ENCODE peak calls at places on chromosomes 4 and X, in seven cellular contexts. One of them, this sample, is unnamed.

GRCh38 chrX:73855546-73855945 is 292.5 kb downstream of the CHIC1 start:
- DNase-seq in HepG2: peak; percentile 22
- DNase-seq in GM12878: peak; percentile 31
- DNase-seq in SK-N-SH: peak; percentile 57
- DNase-seq in HCT116: peak; percentile 28
- DNase-seq in K562: peak; percentile 17
- DNase-seq in H1: peak; percentile 68
- DNase-seq in this sample: peak; percentile 62

GRCh38 chr4:184756399-184756798 is 22.5 kb upstream of the CENPU start:
- DNase-seq in HepG2: no peak
- DNase-seq in GM12878: no peak
- DNase-seq in SK-N-SH: no peak
- DNase-seq in HCT116: no peak
- DNase-seq in K562: no peak
- DNase-seq in H1: no peak
- DNase-seq in this sample: no peak

GRCh38 chr4:77652237-77652897 is 46.7 kb downstream of the CXCL13 start:
- DNase-seq in HepG2: no peak
- DNase-seq in GM12878: no peak
- DNase-seq in SK-N-SH: no peak
- DNase-seq in HCT116: no peak
- DNase-seq in K562: no peak
- DNase-seq in H1: no peak
- DNase-seq in this sample: peak; percentile 7

GRCh38 chrX:101658661-101659477 is 781 bp downstream of the ARMCX2 start:
- DNase-seq in HepG2: no peak
- DNase-seq in GM12878: no peak
- DNase-seq in SK-N-SH: peak; percentile 84
- DNase-seq in HCT116: no peak
- DNase-seq in K562: peak; percentile 56
- DNase-seq in H1: peak; percentile 74
- DNase-seq in this sample: peak; percentile 51

GRCh38 chr4:15656038-15656470 is 897 bp upstream of the FBXL5 start:
- DNase-seq in HepG2: no peak
- DNase-seq in GM12878: no peak
- DNase-seq in SK-N-SH: no peak
- DNase-seq in HCT116: no peak
- DNase-seq in K562: no peak
- DNase-seq in H1: peak; percentile 75
- DNase-seq in this sample: peak; percentile 36

GRCh38 chr4:121943941-121944340 is 7.9 kb downstream of the TRPC3 start:
- DNase-seq in HepG2: peak; percentile 10
- DNase-seq in GM12878: no peak
- DNase-seq in SK-N-SH: peak; percentile 48
- DNase-seq in HCT116: no peak
- DNase-seq in K562: peak; percentile 45
- DNase-seq in H1: peak; percentile 86
- DNase-seq in this sample: no peak

GRCh38 chrX:153875391-153876111 is 10.4 kb downstream of the L1CAM start:
- DNase-seq in HepG2: no peak
- DNase-seq in GM12878: no peak
- DNase-seq in SK-N-SH: peak; percentile 80
- DNase-seq in HCT116: no peak
- DNase-seq in K562: peak; percentile 88
- DNase-seq in H1: peak; percentile 95
- DNase-seq in this sample: peak; percentile 39

GRCh38 chrX:78710146-78710545 is 37.4 kb upstream of the LPAR4 start:
- DNase-seq in HepG2: no peak
- DNase-seq in GM12878: no peak
- DNase-seq in SK-N-SH: no peak
- DNase-seq in HCT116: no peak
- DNase-seq in K562: no peak
- DNase-seq in H1: no peak
- DNase-seq in this sample: no peak

GRCh38 chrX:2474280-2474962 is 26.4 kb downstream of the DHRSX start:
- DNase-seq in HepG2: no peak
- DNase-seq in GM12878: no peak
- DNase-seq in SK-N-SH: no peak
- DNase-seq in HCT116: peak; percentile 94
- DNase-seq in K562: no peak
- DNase-seq in H1: peak; percentile 48
- DNase-seq in this sample: no peak

GRCh38 chr4:101831816-101832215 is 41.3 kb downstream of the BANK1 start:
- DNase-seq in HepG2: no peak
- DNase-seq in GM12878: no peak
- DNase-seq in SK-N-SH: no peak
- DNase-seq in HCT116: no peak
- DNase-seq in K562: no peak
- DNase-seq in H1: no peak
- DNase-seq in this sample: no peak
- H3K79me2 ChIP-seq in HepG2: no peaks in the 10 kb centered on the region
- H3K79me2 ChIP-seq in GM12878: no peaks in the 10 kb centered on the region
- H3K79me2 ChIP-seq in SK-N-SH: no peaks in the 10 kb centered on the region
- H3K79me2 ChIP-seq in HCT116: no peaks in the 10 kb centered on the region
- H3K79me2 ChIP-seq in K562: no peaks in the 10 kb centered on the region
- H3K79me2 ChIP-seq in H1: no peaks in the 10 kb centered on the region
- H3K79me2 ChIP-seq in this sample: no peaks in the 10 kb centered on the region

GRCh38 chr4:104286867-104287266 is 207.8 kb downstream of the CXXC4 start:
- DNase-seq in HepG2: no peak
- DNase-seq in GM12878: no peak
- DNase-seq in SK-N-SH: no peak
- DNase-seq in HCT116: no peak
- DNase-seq in K562: no peak
- DNase-seq in H1: no peak
- DNase-seq in this sample: no peak
- TF ChIP-seq MAX in HepG2: no peak
- TF ChIP-seq MAX in GM12878: no peak
- TF ChIP-seq MAX in SK-N-SH: no peak
- TF ChIP-seq MAX in HCT116: no peak
- TF ChIP-seq MAX in K562: no peak
- TF ChIP-seq MAX in H1: no peak
- TF ChIP-seq MAX in this sample: no peak

DNA sequence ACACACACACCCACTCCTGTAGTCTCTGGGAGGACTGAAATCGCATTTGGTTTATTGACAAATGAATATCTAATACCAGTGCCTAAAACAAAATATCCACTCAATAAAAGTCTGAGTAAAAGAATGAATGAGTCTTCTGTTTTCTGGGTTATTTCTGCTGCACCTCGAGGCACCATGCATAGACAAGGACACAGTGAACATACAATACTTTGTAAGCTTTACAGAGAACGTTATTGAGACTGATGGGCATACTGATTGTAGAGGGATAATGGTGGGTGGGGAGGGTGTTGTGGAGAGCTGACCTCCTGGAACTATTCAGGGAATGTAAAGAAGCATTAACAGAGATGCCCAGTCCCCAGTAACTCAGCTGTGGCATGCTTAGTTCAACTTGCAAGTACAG is 14.1 kb upstream of the KCNIP4 start:
- DNase-seq in HepG2: no peak
- DNase-seq in GM12878: no peak
- DNase-seq in SK-N-SH: no peak
- DNase-seq in HCT116: no peak
- DNase-seq in K562: no peak
- DNase-seq in H1: no peak
- DNase-seq in this sample: no peak
- H3K79me2 ChIP-seq in HepG2: no peaks in the 10 kb centered on the region
- H3K79me2 ChIP-seq in GM12878: no peaks in the 10 kb centered on the region
- H3K79me2 ChIP-seq in SK-N-SH: no peaks in the 10 kb centered on the region
- H3K79me2 ChIP-seq in HCT116: no peaks in the 10 kb centered on the region
- H3K79me2 ChIP-seq in K562: no peaks in the 10 kb centered on the region
- H3K79me2 ChIP-seq in H1: no peaks in the 10 kb centered on the region
- H3K79me2 ChIP-seq in this sample: no peaks in the 10 kb centered on the region

DNA sequence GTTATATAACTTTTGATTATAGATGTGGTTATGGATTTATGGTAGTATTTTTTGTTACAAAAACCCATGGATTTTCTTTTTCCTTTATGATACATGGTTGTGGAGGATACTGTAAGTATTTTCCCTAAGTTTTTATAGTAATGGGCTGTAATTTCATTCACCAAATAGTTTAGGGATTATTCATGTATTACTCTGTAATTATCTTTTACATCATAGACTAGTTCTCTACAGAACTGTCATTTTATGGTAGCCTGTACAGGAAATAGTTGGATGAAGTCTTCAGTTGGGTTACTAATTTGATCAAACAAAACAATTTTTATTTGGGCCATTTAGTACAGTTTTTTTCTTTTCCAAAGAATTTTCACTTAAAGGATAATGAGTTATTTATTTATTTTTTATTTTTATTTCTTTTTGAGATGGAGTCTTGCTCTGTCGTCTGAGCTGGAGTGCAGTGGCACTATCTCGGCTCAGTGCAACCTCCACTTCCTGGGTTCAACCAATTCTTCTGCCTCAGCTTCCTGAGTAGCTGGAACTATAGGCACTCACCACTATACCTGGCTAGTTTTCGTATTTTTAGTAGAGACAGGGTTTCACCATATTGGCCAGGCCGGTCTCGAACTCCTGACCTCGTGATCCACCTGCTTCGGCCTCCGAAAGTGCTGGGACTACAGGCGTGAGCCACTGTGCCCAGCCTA is 42.1 kb downstream of the RBPJ start:
- DNase-seq in HepG2: no peak
- DNase-seq in GM12878: no peak
- DNase-seq in SK-N-SH: no peak
- DNase-seq in HCT116: no peak
- DNase-seq in K562: no peak
- DNase-seq in H1: no peak
- DNase-seq in this sample: no peak
- TF ChIP-seq MAX in HepG2: no peak
- TF ChIP-seq MAX in GM12878: no peak
- TF ChIP-seq MAX in SK-N-SH: no peak
- TF ChIP-seq MAX in HCT116: no peak
- TF ChIP-seq MAX in K562: no peak
- TF ChIP-seq MAX in H1: no peak
- TF ChIP-seq MAX in this sample: no peak

GRCh38 chr4:176319704-176320339 is at the start of gene SPCS3:
- DNase-seq in HepG2: peak; percentile 85
- DNase-seq in GM12878: peak; percentile 67
- DNase-seq in SK-N-SH: peak; percentile 97
- DNase-seq in HCT116: peak; percentile 80
- DNase-seq in K562: peak; percentile 95
- DNase-seq in H1: peak; percentile 93
- DNase-seq in this sample: peak; percentile 95
- H3K79me2 ChIP-seq in HepG2: peaks cover 47% of the 10 kb centered on the region
- H3K79me2 ChIP-seq in GM12878: peaks cover 44% of the 10 kb centered on the region
- H3K79me2 ChIP-seq in SK-N-SH: peaks cover 49% of the 10 kb centered on the region
- H3K79me2 ChIP-seq in HCT116: peaks cover 49% of the 10 kb centered on the region
- H3K79me2 ChIP-seq in K562: peaks cover 51% of the 10 kb centered on the region
- H3K79me2 ChIP-seq in H1: peaks cover 45% of the 10 kb centered on the region
- H3K79me2 ChIP-seq in this sample: peaks cover 50% of the 10 kb centered on the region

GRCh38 chrX:51614353-51614752 is 4.4 kb downstream of the CENPVL3 start:
- DNase-seq in HepG2: peak; percentile 2
- DNase-seq in GM12878: no peak
- DNase-seq in SK-N-SH: peak; percentile 47
- DNase-seq in HCT116: peak; percentile 6
- DNase-seq in K562: peak; percentile 30
- DNase-seq in H1: peak; percentile 42
- DNase-seq in this sample: peak; percentile 13
- TF ChIP-seq MAX in HepG2: no peak
- TF ChIP-seq MAX in GM12878: no peak
- TF ChIP-seq MAX in SK-N-SH: no peak
- TF ChIP-seq MAX in HCT116: no peak
- TF ChIP-seq MAX in K562: no peak
- TF ChIP-seq MAX in H1: no peak
- TF ChIP-seq MAX in this sample: no peak

GRCh38 chr4:70739496-70740337 is 18.0 kb downstream of the RUFY3 start:
- DNase-seq in HepG2: peak; percentile 13
- DNase-seq in GM12878: no peak
- DNase-seq in SK-N-SH: no peak
- DNase-seq in HCT116: no peak
- DNase-seq in K562: no peak
- DNase-seq in H1: no peak
- DNase-seq in this sample: no peak

GRCh38 chr4:70746179-70746839 is 24.5 kb downstream of the RUFY3 start:
- DNase-seq in HepG2: no peak
- DNase-seq in GM12878: no peak
- DNase-seq in SK-N-SH: no peak
- DNase-seq in HCT116: no peak
- DNase-seq in K562: no peak
- DNase-seq in H1: no peak
- DNase-seq in this sample: no peak

GRCh38 chr4:70743728-70744127 is 22.0 kb downstream of the RUFY3 start:
- DNase-seq in HepG2: no peak
- DNase-seq in GM12878: no peak
- DNase-seq in SK-N-SH: no peak
- DNase-seq in HCT116: no peak
- DNase-seq in K562: no peak
- DNase-seq in H1: no peak
- DNase-seq in this sample: no peak

GRCh38 chr4:70737409-70737808 is 15.6 kb downstream of the RUFY3 start:
- DNase-seq in HepG2: no peak
- DNase-seq in GM12878: no peak
- DNase-seq in SK-N-SH: no peak
- DNase-seq in HCT116: no peak
- DNase-seq in K562: no peak
- DNase-seq in H1: no peak
- DNase-seq in this sample: no peak

DNA sequence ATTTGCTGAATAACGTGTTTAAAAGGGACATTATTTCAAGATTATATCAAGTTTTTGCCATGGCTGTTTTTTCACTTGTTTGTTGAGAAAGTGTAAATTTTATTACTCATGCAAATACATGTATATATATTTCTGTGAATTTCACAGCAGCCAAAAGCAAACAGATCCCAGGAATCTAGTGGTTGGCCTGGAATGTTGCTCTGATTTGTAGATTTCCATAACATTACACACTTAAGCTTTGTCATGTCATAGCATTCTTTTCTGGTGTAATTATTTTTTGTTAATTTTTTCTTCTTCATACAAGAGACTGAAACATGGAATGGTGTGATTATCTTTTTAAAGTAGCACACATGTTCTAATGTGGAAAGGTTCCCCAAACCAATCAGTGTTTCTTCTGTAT is 20.1 kb downstream of the RUFY3 start:
- DNase-seq in HepG2: no peak
- DNase-seq in GM12878: no peak
- DNase-seq in SK-N-SH: no peak
- DNase-seq in HCT116: no peak
- DNase-seq in K562: no peak
- DNase-seq in H1: no peak
- DNase-seq in this sample: no peak
- H3K79me2 ChIP-seq in HepG2: no peaks in the 10 kb centered on the region
- H3K79me2 ChIP-seq in GM12878: no peaks in the 10 kb centered on the region
- H3K79me2 ChIP-seq in SK-N-SH: peaks cover 94% of the 10 kb centered on the region
- H3K79me2 ChIP-seq in HCT116: peaks cover 12% of the 10 kb centered on the region
- H3K79me2 ChIP-seq in K562: no peaks in the 10 kb centered on the region
- H3K79me2 ChIP-seq in H1: no peaks in the 10 kb centered on the region
- H3K79me2 ChIP-seq in this sample: peaks cover 6% of the 10 kb centered on the region

This sample was measured in endothelial cell of umbilical vein.